ENCODE peak calls at places on chromosomes 4 and X, in six cellular contexts. One of them, this sample, is unnamed.

GRCh38 chr4:7351014-7351413 is 83.7 kb downstream of the PSAPL1 start:
- DNase-seq in endothelial cell of umbilical vein: no peak
- DNase-seq in stomach: no peak
- DNase-seq in upper lobe of left lung: no peak
- DNase-seq in GM12891: no peak
- DNase-seq in spleen: no peak
- DNase-seq in this sample: no peak

GRCh38 chr4:134072137-134072536 is 129.5 kb downstream of the PABPC4L start:
- DNase-seq in endothelial cell of umbilical vein: no peak
- DNase-seq in stomach: no peak
- DNase-seq in upper lobe of left lung: no peak
- DNase-seq in GM12891: no peak
- DNase-seq in spleen: no peak
- DNase-seq in this sample: no peak

GRCh38 chrX:34810364-34810763 is 132.2 kb upstream of the FAM47B start:
- DNase-seq in endothelial cell of umbilical vein: peak; percentile 1
- DNase-seq in stomach: no peak
- DNase-seq in upper lobe of left lung: no peak
- DNase-seq in GM12891: no peak
- DNase-seq in spleen: no peak
- DNase-seq in this sample: no peak

GRCh38 chrX:73214366-73215094 is at the start of gene NAP1L2:
- DNase-seq in endothelial cell of umbilical vein: peak; percentile 17
- DNase-seq in stomach: no peak
- DNase-seq in upper lobe of left lung: peak; percentile 40
- DNase-seq in GM12891: no peak
- DNase-seq in spleen: peak; percentile 77
- DNase-seq in this sample: no peak

GRCh38 chr4:37990731-37991130 is 30.5 kb downstream of the PTTG2 start:
- DNase-seq in endothelial cell of umbilical vein: no peak
- DNase-seq in stomach: no peak
- DNase-seq in upper lobe of left lung: no peak
- DNase-seq in GM12891: no peak
- DNase-seq in spleen: no peak
- DNase-seq in this sample: no peak

GRCh38 chrX:153657161-153657560 is 10.2 kb downstream of the DUSP9 start:
- DNase-seq in endothelial cell of umbilical vein: no peak
- DNase-seq in stomach: no peak
- DNase-seq in upper lobe of left lung: no peak
- DNase-seq in GM12891: no peak
- DNase-seq in spleen: no peak
- DNase-seq in this sample: no peak

GRCh38 chr4:19130836-19131235 is 1109.3 kb upstream of the LCORL start:
- DNase-seq in endothelial cell of umbilical vein: no peak
- DNase-seq in stomach: no peak
- DNase-seq in upper lobe of left lung: no peak
- DNase-seq in GM12891: no peak
- DNase-seq in spleen: no peak
- DNase-seq in this sample: no peak

GRCh38 chrX:129738466-129739308 is at the start of gene XPNPEP2:
- DNase-seq in endothelial cell of umbilical vein: no peak
- DNase-seq in stomach: no peak
- DNase-seq in upper lobe of left lung: no peak
- DNase-seq in GM12891: no peak
- DNase-seq in spleen: no peak
- DNase-seq in this sample: peak; percentile 30

GRCh38 chr4:38310446-38311043 is 350.3 kb downstream of the PTTG2 start:
- DNase-seq in endothelial cell of umbilical vein: no peak
- DNase-seq in stomach: no peak
- DNase-seq in upper lobe of left lung: no peak
- DNase-seq in GM12891: peak; percentile 43
- DNase-seq in spleen: no peak
- DNase-seq in this sample: no peak

GRCh38 chr4:24515698-24516097 is 68.7 kb downstream of the DHX15 start:
- DNase-seq in endothelial cell of umbilical vein: no peak
- DNase-seq in stomach: no peak
- DNase-seq in upper lobe of left lung: no peak
- DNase-seq in GM12891: no peak
- DNase-seq in spleen: no peak
- DNase-seq in this sample: no peak

GRCh38 chr4:22969314-22969896 is 276.7 kb downstream of the GBA3 start:
- DNase-seq in endothelial cell of umbilical vein: no peak
- DNase-seq in stomach: no peak
- DNase-seq in upper lobe of left lung: no peak
- DNase-seq in GM12891: no peak
- DNase-seq in spleen: no peak
- DNase-seq in this sample: no peak

GRCh38 chr4:1492636-1493539 is 86.6 kb upstream of the NKX1-1 start:
- DNase-seq in endothelial cell of umbilical vein: no peak
- DNase-seq in stomach: no peak
- DNase-seq in upper lobe of left lung: no peak
- DNase-seq in GM12891: no peak
- DNase-seq in spleen: no peak
- DNase-seq in this sample: no peak

GRCh38 chr4:6372649-6373525 is 99.5 kb downstream of the PPP2R2C start:
- DNase-seq in endothelial cell of umbilical vein: peak; percentile 21
- DNase-seq in stomach: no peak
- DNase-seq in upper lobe of left lung: no peak
- DNase-seq in GM12891: peak; percentile 72
- DNase-seq in spleen: no peak
- DNase-seq in this sample: no peak

GRCh38 chrX:8105531-8105930 is 65.5 kb downstream of the VCX2 start:
- DNase-seq in endothelial cell of umbilical vein: no peak
- DNase-seq in stomach: no peak
- DNase-seq in upper lobe of left lung: no peak
- DNase-seq in GM12891: no peak
- DNase-seq in spleen: no peak
- DNase-seq in this sample: no peak

GRCh38 chrX:47515941-47516649 is 33.1 kb upstream of the ZNF41 start:
- DNase-seq in endothelial cell of umbilical vein: no peak
- DNase-seq in stomach: no peak
- DNase-seq in upper lobe of left lung: no peak
- DNase-seq in GM12891: no peak
- DNase-seq in spleen: no peak
- DNase-seq in this sample: no peak

GRCh38 chr4:31655328-31655727 is 935.2 kb downstream of the PCDH7 start:
- DNase-seq in endothelial cell of umbilical vein: no peak
- DNase-seq in stomach: no peak
- DNase-seq in upper lobe of left lung: no peak
- DNase-seq in GM12891: no peak
- DNase-seq in spleen: no peak
- DNase-seq in this sample: peak; percentile 5

GRCh38 chrX:23344904-23345271 is 10.2 kb downstream of the PTCHD1 start:
- DNase-seq in endothelial cell of umbilical vein: no peak
- DNase-seq in stomach: no peak
- DNase-seq in upper lobe of left lung: no peak
- DNase-seq in GM12891: no peak
- DNase-seq in spleen: no peak
- DNase-seq in this sample: no peak

GRCh38 chr4:76233534-76233933 is 18.0 kb upstream of the FAM47E start:
- DNase-seq in endothelial cell of umbilical vein: no peak
- DNase-seq in stomach: no peak
- DNase-seq in upper lobe of left lung: no peak
- DNase-seq in GM12891: no peak
- DNase-seq in spleen: no peak
- DNase-seq in this sample: peak; percentile 51
- TF ChIP-seq POLR2AphosphoS5 in endothelial cell of umbilical vein: no peak
- TF ChIP-seq POLR2AphosphoS5 in stomach: no peak
- TF ChIP-seq POLR2AphosphoS5 in upper lobe of left lung: no peak
- TF ChIP-seq POLR2AphosphoS5 in GM12891: no peak
- TF ChIP-seq POLR2AphosphoS5 in spleen: no peak
- TF ChIP-seq POLR2AphosphoS5 in this sample: no peak

DNA sequence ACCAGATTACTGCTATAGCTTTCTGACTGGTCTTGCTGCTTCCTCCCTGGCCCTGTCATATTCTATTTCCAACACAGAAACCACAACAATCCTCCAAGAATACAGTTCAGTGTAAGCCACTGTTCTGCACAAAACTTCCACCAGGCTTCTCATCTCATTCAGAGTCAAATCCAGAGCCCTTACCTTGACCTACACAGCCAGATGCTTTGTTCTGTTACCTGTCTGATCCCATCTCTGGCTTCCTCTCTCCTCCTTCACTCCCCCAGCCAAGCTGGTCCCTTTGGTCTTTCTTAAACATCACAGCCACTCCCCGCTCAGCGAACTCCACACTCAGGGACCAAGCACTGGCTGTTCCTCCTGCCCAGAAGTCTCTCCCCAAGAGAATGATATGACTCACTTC is 84.8 kb upstream of the BMP2K start:
- DNase-seq in endothelial cell of umbilical vein: no peak
- DNase-seq in stomach: no peak
- DNase-seq in upper lobe of left lung: no peak
- DNase-seq in GM12891: no peak
- DNase-seq in spleen: no peak
- DNase-seq in this sample: no peak
- TF ChIP-seq POLR2AphosphoS5 in endothelial cell of umbilical vein: no peak
- TF ChIP-seq POLR2AphosphoS5 in stomach: no peak
- TF ChIP-seq POLR2AphosphoS5 in upper lobe of left lung: no peak
- TF ChIP-seq POLR2AphosphoS5 in GM12891: no peak
- TF ChIP-seq POLR2AphosphoS5 in spleen: no peak
- TF ChIP-seq POLR2AphosphoS5 in this sample: no peak

DNA sequence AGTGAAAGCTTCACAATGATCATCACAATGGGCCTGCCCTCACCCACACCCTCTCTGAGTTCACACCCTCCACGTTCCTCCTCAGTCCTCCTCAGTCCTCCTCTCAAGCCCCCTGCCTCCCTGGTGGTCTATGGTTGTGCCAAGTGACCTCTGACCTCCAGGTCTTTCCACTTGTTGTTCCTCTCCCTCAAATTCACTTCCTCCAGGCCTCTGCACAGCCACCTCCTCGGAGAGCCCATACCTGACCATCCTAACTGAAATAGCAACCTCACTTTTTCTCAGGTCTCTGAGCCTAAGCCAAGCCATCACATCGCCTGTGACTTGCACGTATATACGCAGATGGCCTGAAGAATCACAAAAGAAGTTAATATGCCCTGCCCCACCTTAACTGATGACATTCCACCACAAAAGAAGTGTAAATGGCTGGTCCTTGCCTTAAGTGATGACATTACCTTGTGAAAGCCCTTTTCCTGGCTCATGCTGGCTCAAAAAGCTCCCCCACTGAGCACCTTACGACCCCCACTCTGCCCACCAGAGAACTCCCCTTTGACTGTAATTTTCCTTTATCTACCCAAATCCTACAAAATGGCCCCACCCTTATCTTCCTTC is 293.4 kb upstream of the TENM3 start:
- DNase-seq in endothelial cell of umbilical vein: no peak
- DNase-seq in stomach: no peak
- DNase-seq in upper lobe of left lung: no peak
- DNase-seq in GM12891: no peak
- DNase-seq in spleen: no peak
- DNase-seq in this sample: no peak
- TF ChIP-seq POLR2AphosphoS5 in endothelial cell of umbilical vein: no peak
- TF ChIP-seq POLR2AphosphoS5 in stomach: no peak
- TF ChIP-seq POLR2AphosphoS5 in upper lobe of left lung: no peak
- TF ChIP-seq POLR2AphosphoS5 in GM12891: no peak
- TF ChIP-seq POLR2AphosphoS5 in spleen: no peak
- TF ChIP-seq POLR2AphosphoS5 in this sample: no peak

GRCh38 chr4:102501635-102502382 is 650 bp downstream of the NFKB1 start:
- DNase-seq in endothelial cell of umbilical vein: peak; percentile 63
- DNase-seq in stomach: peak; percentile 81
- DNase-seq in upper lobe of left lung: peak; percentile 88
- DNase-seq in GM12891: peak; percentile 25
- DNase-seq in spleen: peak; percentile 94
- DNase-seq in this sample: no peak
- TF ChIP-seq POLR2AphosphoS5 in endothelial cell of umbilical vein: no peak
- TF ChIP-seq POLR2AphosphoS5 in stomach: peak; percentile 79
- TF ChIP-seq POLR2AphosphoS5 in upper lobe of left lung: peak; percentile 82
- TF ChIP-seq POLR2AphosphoS5 in GM12891: peak; percentile 16
- TF ChIP-seq POLR2AphosphoS5 in spleen: peak; percentile 76
- TF ChIP-seq POLR2AphosphoS5 in this sample: peak; percentile 43

GRCh38 chr4:52511825-52512224 is 147.3 kb downstream of the USP46 start:
- DNase-seq in endothelial cell of umbilical vein: no peak
- DNase-seq in stomach: no peak
- DNase-seq in upper lobe of left lung: no peak
- DNase-seq in GM12891: no peak
- DNase-seq in spleen: no peak
- DNase-seq in this sample: no peak
- TF ChIP-seq POLR2AphosphoS5 in endothelial cell of umbilical vein: no peak
- TF ChIP-seq POLR2AphosphoS5 in stomach: no peak
- TF ChIP-seq POLR2AphosphoS5 in upper lobe of left lung: no peak
- TF ChIP-seq POLR2AphosphoS5 in GM12891: no peak
- TF ChIP-seq POLR2AphosphoS5 in spleen: no peak
- TF ChIP-seq POLR2AphosphoS5 in this sample: no peak

This sample was measured in SK-N-MC.